ENCODE peak calls at places on chromosomes 3 and 15, in six cellular contexts. M is SK-N-SH, I is endodermal cell, W is sigmoid colon, B is GM12878, L is fibroblast of lung. T is an unnamed sample. For H3K9me3, the result is how much of the 10 kb centered on the place peaks cover.

GRCh38 chr15:58701376-58701775 is 48.1 kb downstream of the ADAM10 start:
- DNase-seq in M (no peak), I (no peak), W (no peak), B (no peak), L (no peak), T (no peak)

GRCh38 chr15:90885432-90886290 is 1.4 kb downstream of the FES start:
- DNase-seq in M (peak), I (peak), W (peak), B (no peak), L (peak), T (peak)

GRCh38 chr3:134378384-134378783 is 4.1 kb upstream of the AMOTL2 start:
- DNase-seq in M (peak), I (peak), W (peak), B (no peak), L (peak), T (peak)

GRCh38 chr3:13135251-13135810 is 62.1 kb upstream of the IQSEC1 start:
- DNase-seq in M (no peak), I (peak), W (peak), B (no peak), L (no peak), T (no peak)

GRCh38 chr3:58519668-58520402 is 17.2 kb downstream of the ACOX2 start:
- DNase-seq in M (no peak), I (no peak), W (no peak), B (no peak), L (no peak), T (no peak)

GRCh38 chr3:150951923-150952322 is 20.6 kb downstream of the CLRN1 start:
- DNase-seq in M (no peak), I (no peak), W (no peak), B (no peak), L (no peak), T (no peak)

GRCh38 chr3:147395975-147396708 is 10.2 kb downstream of the ZIC4 start:
- DNase-seq in M (no peak), I (peak), W (no peak), B (no peak), L (no peak), T (no peak)

GRCh38 chr15:80562033-80562432 is 133.1 kb upstream of the ABHD17C start:
- DNase-seq in M (no peak), I (no peak), W (no peak), B (no peak), L (no peak), T (no peak)

GRCh38 chr15:39242345-39242744 is 338.5 kb upstream of the THBS1 start:
- DNase-seq in M (no peak), I (no peak), W (no peak), B (no peak), L (peak), T (no peak)

GRCh38 chr3:155492841-155493240 is 199.4 kb upstream of the STRIT1 start:
- DNase-seq in M (no peak), I (no peak), W (no peak), B (no peak), L (no peak), T (no peak)

GRCh38 chr15:66278671-66279070 is 14.7 kb upstream of the DIS3L start:
- DNase-seq in M (no peak), I (no peak), W (no peak), B (no peak), L (no peak), T (no peak)

GRCh38 chr15:71761649-71762048 is 48.7 kb upstream of the NR2E3 start:
- DNase-seq in M (no peak), I (no peak), W (no peak), B (no peak), L (peak), T (no peak)

GRCh38 chr3:11613851-11614491 is 29.7 kb downstream of the VGLL4 start:
- DNase-seq in M (no peak), I (no peak), W (no peak), B (no peak), L (no peak), T (no peak)

GRCh38 chr3:120615863-120616599 is 19.9 kb downstream of the NDUFB4 start:
- DNase-seq in M (no peak), I (no peak), W (peak), B (no peak), L (peak), T (no peak)

GRCh38 chr15:39756806-39757522 is 25.7 kb downstream of the FSIP1 start:
- DNase-seq in M (no peak), I (no peak), W (no peak), B (no peak), L (peak), T (no peak)

GRCh38 chr3:67605377-67605776 is 49.0 kb downstream of the SUCLG2 start:
- DNase-seq in M (no peak), I (no peak), W (no peak), B (no peak), L (peak), T (no peak)

GRCh38 chr15:70291696-70292510 is 194.2 kb upstream of the TLE3 start:
- DNase-seq in M (no peak), I (no peak), W (no peak), B (no peak), L (no peak), T (no peak)

GRCh38 chr3:120596116-120596852 is at the start of gene NDUFB4:
- DNase-seq in M (peak), I (peak), W (peak), B (peak), L (peak), T (peak)

GRCh38 chr15:85727068-85727467 is 67.7 kb downstream of the KLHL25 start:
- DNase-seq in M (no peak), I (no peak), W (peak), B (no peak), L (peak), T (no peak)

GRCh38 chr3:141085331-141086047 is 34.3 kb downstream of the SPSB4 start:
- DNase-seq in M (no peak), I (peak), W (peak), B (no peak), L (no peak), T (no peak)

GRCh38 chr3:7015683-7016440 is 154.9 kb downstream of the GRM7 start:
- DNase-seq in M (no peak), I (no peak), W (no peak), B (no peak), L (no peak), T (no peak)

GRCh38 chr3:61682671-61683408 is 121.5 kb downstream of the PTPRG start:
- DNase-seq in M (no peak), I (no peak), W (no peak), B (no peak), L (no peak), T (peak)

GRCh38 chr3:194139085-194139976 is 3.4 kb downstream of the HES1 start:
- DNase-seq in M (peak), I (peak), W (peak), B (no peak), L (no peak), T (peak)

GRCh38 chr3:129224984-129225393 is 24.4 kb upstream of the COPG1 start:
- DNase-seq in M (peak), I (peak), W (peak), B (no peak), L (peak), T (no peak)

GRCh38 chr3:141812091-141812490 is 48.9 kb downstream of the GRK7 start:
- DNase-seq in M (no peak), I (no peak), W (no peak), B (no peak), L (no peak), T (no peak)

GRCh38 chr3:170701696-170702678 is 116.1 kb upstream of the SLC7A14 start:
- DNase-seq in M (no peak), I (no peak), W (no peak), B (no peak), L (no peak), T (no peak)

GRCh38 chr3:124383051-124383450 is 347.2 kb upstream of the UMPS start:
- DNase-seq in M (no peak), I (no peak), W (no peak), B (no peak), L (no peak), T (no peak)

GRCh38 chr3:76134166-76134565 is 348.8 kb upstream of the ZNF717 start:
- DNase-seq in M (no peak), I (no peak), W (no peak), B (no peak), L (peak), T (no peak)

GRCh38 chr15:79494963-79495362 is 62.8 kb downstream of the MINAR1 start:
- DNase-seq in M (no peak), I (no peak), W (no peak), B (no peak), L (no peak), T (no peak)

GRCh38 chr15:100348578-100348977 is 6.8 kb upstream of the ADAMTS17 start:
- DNase-seq in M (no peak), I (no peak), W (no peak), B (no peak), L (no peak), T (no peak)

GRCh38 chr3:18389108-18389733 is 35.9 kb downstream of the SATB1 start:
- DNase-seq in M (peak), I (no peak), W (no peak), B (no peak), L (peak), T (no peak)

GRCh38 chr3:108044699-108045098 is 46.1 kb downstream of the CD47 start:
- DNase-seq in M (no peak), I (no peak), W (no peak), B (no peak), L (no peak), T (no peak)

GRCh38 chr15:69232144-69232543 is 66.6 kb upstream of the PAQR5 start:
- DNase-seq in M (no peak), I (no peak), W (no peak), B (no peak), L (peak), T (no peak)

GRCh38 chr3:8903191-8903590 is 60.1 kb downstream of the RAD18 start:
- DNase-seq in M (no peak), I (no peak), W (no peak), B (no peak), L (no peak), T (no peak)

GRCh38 chr3:64295594-64295993 is 70.3 kb upstream of the PRICKLE2 start:
- DNase-seq in M (no peak), I (no peak), W (peak), B (no peak), L (peak), T (no peak)

GRCh38 chr3:177379045-177379444 is 181.8 kb upstream of the TBL1XR1 start:
- DNase-seq in M (no peak), I (no peak), W (no peak), B (no peak), L (no peak), T (peak)
- H3K27ac ChIP-seq in M (no peak), I (no peak), W (no peak), B (peak), L (no peak), T (no peak)

DNA sequence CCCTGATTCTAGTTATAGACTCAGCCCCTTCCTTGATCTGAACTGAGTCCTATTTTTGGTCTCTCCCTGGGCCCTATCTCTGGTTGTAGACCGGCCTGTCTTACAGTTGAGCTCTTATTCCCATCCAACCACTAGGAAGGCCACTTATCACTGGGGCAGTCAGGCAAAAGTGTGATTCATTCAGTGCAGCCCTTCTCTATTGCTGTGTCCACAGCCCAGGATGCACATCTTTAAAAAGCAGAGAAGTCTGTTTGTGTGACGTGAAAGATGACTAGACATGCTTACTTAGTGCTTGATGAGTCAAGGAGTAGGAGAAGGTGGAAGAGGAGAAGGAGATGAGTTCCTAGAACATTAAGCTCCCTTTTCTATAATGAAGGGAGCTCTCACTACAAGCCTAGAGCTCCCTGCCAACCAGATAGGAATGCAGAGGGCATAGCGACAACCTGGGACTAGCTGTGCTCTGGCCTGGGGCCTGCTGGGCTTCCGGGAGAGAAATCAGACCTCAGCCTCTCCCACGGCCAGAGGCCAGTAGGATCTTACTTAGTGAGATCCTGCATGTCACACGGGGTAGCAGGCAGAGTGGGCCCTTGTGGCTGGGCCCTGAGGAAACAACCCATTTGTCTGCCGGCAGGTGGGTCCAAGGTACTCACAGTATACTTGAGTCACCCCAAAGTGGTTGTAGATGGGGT is 25.7 kb downstream of the INSYN1 start:
- DNase-seq in M (no peak), I (no peak), W (no peak), B (no peak), L (no peak), T (no peak)
- TF ChIP-seq CTCF in M (no peak), I (no peak), W (no peak), B (no peak), L (no peak), T (no peak)

DNA sequence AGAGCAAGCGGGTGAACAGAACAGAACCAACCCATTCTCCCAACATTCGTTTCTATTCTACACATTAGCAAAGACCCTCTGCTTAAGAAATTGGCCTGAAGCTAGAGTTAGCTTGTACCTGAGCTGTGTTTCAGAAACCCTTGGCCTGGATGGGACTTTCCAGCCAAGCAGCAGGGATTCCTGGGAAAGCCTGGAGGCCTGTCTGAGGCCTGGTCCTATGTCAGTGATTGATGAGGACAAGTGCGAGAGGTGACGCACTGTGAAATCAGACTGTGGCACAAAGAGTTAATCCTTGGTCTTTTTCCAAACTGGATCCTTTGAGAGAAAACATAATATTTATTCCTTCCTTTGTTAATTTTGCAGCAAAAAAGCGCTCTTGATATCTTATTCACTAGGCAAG is 225.1 kb upstream of the ATP11B start:
- DNase-seq in M (no peak), I (no peak), W (no peak), B (no peak), L (no peak), T (no peak)
- H3K9me3 ChIP-seq in M (under half), I (under half), W (under half), B (under half), L (under half), T (under half)

GRCh38 chr15:26724381-26724780 is 48.5 kb downstream of the GABRB3 start:
- DNase-seq in M (no peak), I (no peak), W (no peak), B (no peak), L (no peak), T (no peak)

GRCh38 chr15:26720546-26720945 is 52.3 kb downstream of the GABRB3 start:
- DNase-seq in M (no peak), I (peak), W (no peak), B (no peak), L (no peak), T (no peak)

GRCh38 chr15:26721231-26721630 is 51.6 kb downstream of the GABRB3 start:
- DNase-seq in M (no peak), I (peak), W (no peak), B (no peak), L (no peak), T (no peak)

GRCh38 chr15:26722621-26723160 is 50.2 kb downstream of the GABRB3 start:
- DNase-seq in M (no peak), I (peak), W (no peak), B (no peak), L (no peak), T (no peak)
- H3K27ac ChIP-seq in M (no peak), I (no peak), W (no peak), B (no peak), L (no peak), T (no peak)

GRCh38 chr3:121998030-121998580 is 23.9 kb downstream of the ILDR1 start:
- DNase-seq in M (no peak), I (no peak), W (no peak), B (no peak), L (peak), T (no peak)

GRCh38 chr3:121998588-121999473 is 23.2 kb downstream of the ILDR1 start:
- DNase-seq in M (no peak), I (peak), W (no peak), B (no peak), L (no peak), T (no peak)

GRCh38 chr3:121992601-121993560 is 29.2 kb downstream of the ILDR1 start:
- DNase-seq in M (no peak), I (peak), W (no peak), B (peak), L (no peak), T (peak)

GRCh38 chr3:121997372-121997771 is 24.7 kb downstream of the ILDR1 start:
- DNase-seq in M (no peak), I (no peak), W (no peak), B (no peak), L (no peak), T (no peak)

GRCh38 chr3:121995190-121996137 is 26.6 kb downstream of the ILDR1 start:
- DNase-seq in M (peak), I (peak), W (no peak), B (peak), L (peak), T (peak)
- TF ChIP-seq CTCF in M (peak), I (peak), W (no peak), B (peak), L (peak), T (peak)

T was measured in WERI-Rb-1.